ENCODE peak calls at places on chromosomes 6 and 20, in seven cellular contexts. One of them, this sample, is unnamed.

GRCh38 chr20:10469599-10469998 is 34.5 kb downstream of the SLX4IP start:
- DNase-seq in foreskin fibroblast: peak
- DNase-seq in GM23338: peak
- DNase-seq in right lobe of liver: no peak
- DNase-seq in cardiac fibroblast: peak
- DNase-seq in neural progenitor cell: peak
- DNase-seq in cardiac muscle cell: peak
- DNase-seq in this sample: no peak

GRCh38 chr20:6533828-6534388 is 233.6 kb upstream of the BMP2 start:
- DNase-seq in cardiac muscle cell: no peak
- DNase-seq in GM23338: peak
- DNase-seq in neural progenitor cell: peak
- DNase-seq in cardiac fibroblast: peak
- DNase-seq in right lobe of liver: no peak
- DNase-seq in foreskin fibroblast: peak
- DNase-seq in this sample: no peak

GRCh38 chr6:12356983-12357972 is 67.1 kb downstream of the EDN1 start:
- DNase-seq in cardiac fibroblast: no peak
- DNase-seq in neural progenitor cell: no peak
- DNase-seq in foreskin fibroblast: peak
- DNase-seq in cardiac muscle cell: no peak
- DNase-seq in right lobe of liver: no peak
- DNase-seq in GM23338: no peak
- DNase-seq in this sample: no peak

GRCh38 chr20:25272223-25273000 is 24.5 kb downstream of the PYGB start:
- DNase-seq in neural progenitor cell: no peak
- DNase-seq in foreskin fibroblast: peak
- DNase-seq in cardiac muscle cell: no peak
- DNase-seq in cardiac fibroblast: no peak
- DNase-seq in right lobe of liver: no peak
- DNase-seq in GM23338: no peak
- DNase-seq in this sample: no peak

GRCh38 chr20:1415667-1416468 is 23.0 kb upstream of the FKBP1A start:
- DNase-seq in GM23338: no peak
- DNase-seq in foreskin fibroblast: peak
- DNase-seq in cardiac fibroblast: peak
- DNase-seq in cardiac muscle cell: no peak
- DNase-seq in right lobe of liver: no peak
- DNase-seq in neural progenitor cell: no peak
- DNase-seq in this sample: no peak

GRCh38 chr6:159267165-159267564 is 98.0 kb downstream of the FNDC1 start:
- DNase-seq in right lobe of liver: no peak
- DNase-seq in cardiac fibroblast: peak
- DNase-seq in GM23338: peak
- DNase-seq in foreskin fibroblast: peak
- DNase-seq in neural progenitor cell: peak
- DNase-seq in cardiac muscle cell: peak
- DNase-seq in this sample: no peak

GRCh38 chr6:44800171-44800671 is 412.7 kb downstream of the CDC5L start:
- DNase-seq in cardiac muscle cell: peak
- DNase-seq in foreskin fibroblast: peak
- DNase-seq in GM23338: no peak
- DNase-seq in right lobe of liver: no peak
- DNase-seq in neural progenitor cell: peak
- DNase-seq in cardiac fibroblast: peak
- DNase-seq in this sample: no peak

GRCh38 chr20:56788671-56789610 is 159.8 kb downstream of the TFAP2C start:
- DNase-seq in right lobe of liver: no peak
- DNase-seq in neural progenitor cell: no peak
- DNase-seq in cardiac fibroblast: peak
- DNase-seq in foreskin fibroblast: peak
- DNase-seq in cardiac muscle cell: no peak
- DNase-seq in GM23338: peak
- DNase-seq in this sample: no peak

GRCh38 chr6:42532038-42532669 is 31.7 kb upstream of the UBR2 start:
- DNase-seq in right lobe of liver: no peak
- DNase-seq in neural progenitor cell: peak
- DNase-seq in cardiac muscle cell: peak
- DNase-seq in cardiac fibroblast: peak
- DNase-seq in foreskin fibroblast: peak
- DNase-seq in GM23338: peak
- DNase-seq in this sample: no peak

GRCh38 chr6:125310994-125311649 is 9.4 kb upstream of the HDDC2 start:
- DNase-seq in GM23338: peak
- DNase-seq in neural progenitor cell: peak
- DNase-seq in foreskin fibroblast: peak
- DNase-seq in right lobe of liver: no peak
- DNase-seq in cardiac muscle cell: peak
- DNase-seq in cardiac fibroblast: peak
- DNase-seq in this sample: no peak

GRCh38 chr20:24868396-24868927 is 80.6 kb upstream of the CST7 start:
- DNase-seq in GM23338: no peak
- DNase-seq in neural progenitor cell: no peak
- DNase-seq in cardiac fibroblast: no peak
- DNase-seq in cardiac muscle cell: no peak
- DNase-seq in right lobe of liver: no peak
- DNase-seq in foreskin fibroblast: no peak
- DNase-seq in this sample: no peak

GRCh38 chr6:161835426-161836029 is 561.7 kb upstream of the AGPAT4 start:
- DNase-seq in foreskin fibroblast: peak
- DNase-seq in cardiac muscle cell: no peak
- DNase-seq in GM23338: peak
- DNase-seq in cardiac fibroblast: no peak
- DNase-seq in neural progenitor cell: no peak
- DNase-seq in right lobe of liver: no peak
- DNase-seq in this sample: no peak

GRCh38 chr6:79763301-79763700 is 132.2 kb downstream of the SH3BGRL2 start:
- DNase-seq in foreskin fibroblast: no peak
- DNase-seq in cardiac fibroblast: no peak
- DNase-seq in cardiac muscle cell: no peak
- DNase-seq in neural progenitor cell: no peak
- DNase-seq in right lobe of liver: no peak
- DNase-seq in GM23338: no peak
- DNase-seq in this sample: no peak

GRCh38 chr6:47094351-47094925 is 52.3 kb upstream of the ADGRF1 start:
- DNase-seq in cardiac muscle cell: no peak
- DNase-seq in neural progenitor cell: no peak
- DNase-seq in right lobe of liver: no peak
- DNase-seq in cardiac fibroblast: peak
- DNase-seq in foreskin fibroblast: no peak
- DNase-seq in GM23338: peak
- DNase-seq in this sample: no peak

GRCh38 chr20:41140226-41141133 is 3.1 kb downstream of the PLCG1 start:
- DNase-seq in GM23338: no peak
- DNase-seq in right lobe of liver: no peak
- DNase-seq in cardiac muscle cell: no peak
- DNase-seq in neural progenitor cell: no peak
- DNase-seq in foreskin fibroblast: no peak
- DNase-seq in cardiac fibroblast: no peak
- DNase-seq in this sample: no peak

GRCh38 chr6:17093692-17094091 is 8.2 kb upstream of the STMND1 start:
- DNase-seq in right lobe of liver: no peak
- DNase-seq in neural progenitor cell: peak
- DNase-seq in foreskin fibroblast: peak
- DNase-seq in cardiac fibroblast: no peak
- DNase-seq in GM23338: peak
- DNase-seq in cardiac muscle cell: peak
- DNase-seq in this sample: peak

GRCh38 chr6:132919476-132919875 is 105.1 kb downstream of the RPS12 start:
- DNase-seq in foreskin fibroblast: peak
- DNase-seq in GM23338: peak
- DNase-seq in cardiac muscle cell: peak
- DNase-seq in neural progenitor cell: no peak
- DNase-seq in right lobe of liver: no peak
- DNase-seq in cardiac fibroblast: peak
- DNase-seq in this sample: no peak

GRCh38 chr20:25037288-25038102 is 20.4 kb downstream of the ACSS1 start:
- DNase-seq in neural progenitor cell: no peak
- DNase-seq in right lobe of liver: peak
- DNase-seq in foreskin fibroblast: no peak
- DNase-seq in cardiac fibroblast: no peak
- DNase-seq in cardiac muscle cell: no peak
- DNase-seq in GM23338: no peak
- DNase-seq in this sample: no peak

GRCh38 chr20:38673731-38674177 is 50.5 kb upstream of the SLC32A1 start:
- DNase-seq in right lobe of liver: no peak
- DNase-seq in neural progenitor cell: peak
- DNase-seq in cardiac muscle cell: peak
- DNase-seq in cardiac fibroblast: no peak
- DNase-seq in GM23338: peak
- DNase-seq in foreskin fibroblast: peak
- DNase-seq in this sample: peak

DNA sequence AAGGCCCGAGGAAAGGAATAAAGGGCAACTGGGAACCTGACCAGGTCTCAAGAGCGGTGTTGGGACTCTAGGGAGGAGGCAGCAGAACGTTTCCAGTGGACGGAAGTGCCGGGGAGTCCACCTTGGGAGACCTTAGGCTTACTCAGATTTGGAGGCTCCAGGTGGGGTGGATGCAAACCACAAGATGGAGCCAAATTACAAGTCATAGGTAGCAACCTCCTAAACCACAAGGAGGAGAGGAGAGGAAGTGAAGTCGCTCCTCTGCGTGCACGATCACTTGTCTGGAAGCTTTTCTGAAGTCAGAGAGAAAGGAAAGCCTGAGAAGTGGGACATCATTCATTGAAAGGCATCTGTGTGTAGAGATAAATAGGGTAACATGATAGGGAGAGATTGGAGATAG is 9.3 kb downstream of the HLA-DOA start:
- DNase-seq in GM23338: peak
- DNase-seq in foreskin fibroblast: no peak
- DNase-seq in neural progenitor cell: peak
- DNase-seq in cardiac fibroblast: no peak
- DNase-seq in right lobe of liver: no peak
- DNase-seq in cardiac muscle cell: no peak
- DNase-seq in this sample: no peak
- TF ChIP-seq CTCF in GM23338: peak
- TF ChIP-seq CTCF in foreskin fibroblast: no peak
- TF ChIP-seq CTCF in neural progenitor cell: peak
- TF ChIP-seq CTCF in cardiac fibroblast: no peak
- TF ChIP-seq CTCF in right lobe of liver: no peak
- TF ChIP-seq CTCF in cardiac muscle cell: no peak
- TF ChIP-seq CTCF in this sample: no peak

GRCh38 chr20:3330046-3330741 is 77.3 kb downstream of the DNAAF9 start:
- DNase-seq in neural progenitor cell: no peak
- DNase-seq in foreskin fibroblast: peak
- DNase-seq in GM23338: no peak
- DNase-seq in right lobe of liver: no peak
- DNase-seq in cardiac muscle cell: no peak
- DNase-seq in cardiac fibroblast: peak
- DNase-seq in this sample: no peak

GRCh38 chr20:3328501-3328900 is 79.0 kb downstream of the DNAAF9 start:
- DNase-seq in foreskin fibroblast: no peak
- DNase-seq in neural progenitor cell: no peak
- DNase-seq in right lobe of liver: no peak
- DNase-seq in cardiac muscle cell: no peak
- DNase-seq in cardiac fibroblast: no peak
- DNase-seq in GM23338: no peak
- DNase-seq in this sample: no peak

GRCh38 chr20:3323398-3323797 is 84.1 kb downstream of the DNAAF9 start:
- DNase-seq in cardiac muscle cell: no peak
- DNase-seq in GM23338: no peak
- DNase-seq in cardiac fibroblast: no peak
- DNase-seq in foreskin fibroblast: peak
- DNase-seq in neural progenitor cell: no peak
- DNase-seq in right lobe of liver: no peak
- DNase-seq in this sample: no peak

GRCh38 chr20:3325864-3326263 is 81.6 kb downstream of the DNAAF9 start:
- DNase-seq in neural progenitor cell: no peak
- DNase-seq in cardiac muscle cell: no peak
- DNase-seq in GM23338: no peak
- DNase-seq in cardiac fibroblast: no peak
- DNase-seq in foreskin fibroblast: no peak
- DNase-seq in right lobe of liver: no peak
- DNase-seq in this sample: no peak

DNA sequence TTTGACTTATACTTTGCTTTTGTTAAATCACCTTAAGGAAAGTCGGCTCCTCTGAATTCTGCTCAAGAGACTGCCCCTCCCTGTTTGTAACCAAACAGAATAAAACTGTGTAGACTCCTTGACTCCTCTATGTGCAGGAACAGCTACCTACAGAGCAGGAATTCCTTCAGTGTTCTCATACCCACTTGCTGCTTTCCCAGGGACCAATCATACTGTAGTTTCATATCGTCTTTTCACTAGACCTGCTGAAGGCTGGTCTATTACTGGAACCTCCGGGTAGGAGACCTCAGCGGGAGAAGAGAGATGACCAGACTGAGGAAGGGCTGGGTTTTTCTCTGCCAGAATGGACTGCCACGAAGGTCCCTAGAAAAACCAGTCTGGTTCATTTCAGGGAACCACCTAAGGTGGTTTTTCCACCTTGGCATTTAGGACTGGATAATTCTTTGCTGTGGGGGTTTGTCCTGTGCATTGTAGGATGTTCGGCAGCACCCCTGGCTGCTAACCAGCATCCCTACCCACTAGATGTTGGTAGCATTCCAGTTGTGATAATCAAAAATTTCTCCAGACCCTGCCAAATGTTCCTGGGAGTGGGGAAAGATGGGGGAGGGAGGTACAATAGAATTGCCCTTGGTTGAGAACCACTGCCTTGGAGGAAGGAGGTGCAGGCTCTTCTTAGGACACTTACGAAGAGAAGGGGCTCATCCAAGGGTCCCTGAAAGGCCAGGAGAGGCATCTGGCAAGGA is 80.5 kb downstream of the DNAAF9 start:
- DNase-seq in cardiac muscle cell: peak
- DNase-seq in foreskin fibroblast: no peak
- DNase-seq in cardiac fibroblast: peak
- DNase-seq in GM23338: no peak
- DNase-seq in neural progenitor cell: no peak
- DNase-seq in right lobe of liver: no peak
- DNase-seq in this sample: no peak
- TF ChIP-seq CTCF in cardiac muscle cell: no peak
- TF ChIP-seq CTCF in foreskin fibroblast: no peak
- TF ChIP-seq CTCF in cardiac fibroblast: no peak
- TF ChIP-seq CTCF in GM23338: no peak
- TF ChIP-seq CTCF in neural progenitor cell: no peak
- TF ChIP-seq CTCF in right lobe of liver: no peak
- TF ChIP-seq CTCF in this sample: no peak

GRCh38 chr20:32028647-32029372 is 18.6 kb downstream of the CCM2L start:
- DNase-seq in cardiac fibroblast: peak
- DNase-seq in cardiac muscle cell: peak
- DNase-seq in foreskin fibroblast: no peak
- DNase-seq in right lobe of liver: no peak
- DNase-seq in GM23338: peak
- DNase-seq in neural progenitor cell: peak
- DNase-seq in this sample: peak
- TF ChIP-seq CTCF in cardiac fibroblast: no peak
- TF ChIP-seq CTCF in cardiac muscle cell: no peak
- TF ChIP-seq CTCF in foreskin fibroblast: no peak
- TF ChIP-seq CTCF in right lobe of liver: no peak
- TF ChIP-seq CTCF in GM23338: no peak
- TF ChIP-seq CTCF in neural progenitor cell: no peak
- TF ChIP-seq CTCF in this sample: no peak

DNA sequence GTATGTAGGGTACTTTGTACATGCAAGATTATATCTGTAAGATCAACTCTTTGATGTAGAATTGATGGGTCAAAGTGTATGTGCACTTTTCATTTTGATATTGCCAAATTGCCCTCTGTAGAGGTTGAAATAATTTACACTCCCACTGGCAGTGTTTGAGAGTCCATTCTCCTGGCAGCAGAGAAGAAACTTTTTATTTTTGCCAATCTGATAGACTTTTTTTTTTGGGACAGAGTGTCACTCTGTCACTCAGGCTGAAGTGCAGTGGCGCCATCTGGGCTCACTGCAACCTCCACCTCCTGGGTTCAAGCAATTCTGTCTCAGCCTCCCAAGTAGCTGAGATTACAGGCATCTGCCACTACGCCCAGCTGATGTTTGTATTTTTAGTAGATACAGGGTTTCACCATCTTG is 199.2 kb downstream of the ZFAND3 start:
- DNase-seq in right lobe of liver: peak
- DNase-seq in foreskin fibroblast: no peak
- DNase-seq in neural progenitor cell: no peak
- DNase-seq in cardiac fibroblast: no peak
- DNase-seq in cardiac muscle cell: no peak
- DNase-seq in GM23338: no peak
- DNase-seq in this sample: no peak
- TF ChIP-seq CTCF in right lobe of liver: no peak
- TF ChIP-seq CTCF in foreskin fibroblast: no peak
- TF ChIP-seq CTCF in neural progenitor cell: peak
- TF ChIP-seq CTCF in cardiac fibroblast: no peak
- TF ChIP-seq CTCF in cardiac muscle cell: no peak
- TF ChIP-seq CTCF in GM23338: peak
- TF ChIP-seq CTCF in this sample: no peak